ENCODE peak calls at places on chromosomes 6 and 20, in ten cellular contexts. W is ovary, K is neuronal stem cell, B is foreskin keratinocyte, C is sigmoid colon, Z is uterus, U is A549, X is OCI-LY7, A is lower lobe of right lung, D is dorsolateral prefrontal cortex. J is an unnamed sample.

GRCh38 chr20:53077373-53078205 is 105.4 kb downstream of the TSHZ2 start:
- DNase-seq in W (no peak), K (no peak), B (peak), C (no peak), Z (peak), U (no peak), X (no peak), A (no peak), D (no peak), J (no peak)

GRCh38 chr6:16766836-16767745 is 5.8 kb upstream of the ATXN1 start:
- DNase-seq in W (no peak), K (no peak), B (no peak), C (no peak), Z (no peak), U (no peak), X (no peak), A (no peak), D (no peak), J (no peak)

GRCh38 chr6:76703786-76704185 is 631.3 kb upstream of the IMPG1 start:
- DNase-seq in W (no peak), K (no peak), B (peak), C (no peak), Z (no peak), U (no peak), X (no peak), A (no peak), D (no peak), J (no peak)

GRCh38 chr20:51958636-51959542 is 156.6 kb upstream of the SALL4 start:
- DNase-seq in W (no peak), K (no peak), B (no peak), C (no peak), Z (no peak), U (no peak), X (no peak), A (no peak), D (no peak), J (no peak)

GRCh38 chr20:43583982-43584432 is 6.7 kb upstream of the IFT52 start:
- DNase-seq in W (peak), K (no peak), B (peak), C (no peak), Z (peak), U (no peak), X (no peak), A (peak), D (peak), J (no peak)

GRCh38 chr20:19210426-19211155 is 1.9 kb upstream of the SLC24A3 start:
- DNase-seq in W (no peak), K (no peak), B (no peak), C (peak), Z (peak), U (no peak), X (no peak), A (no peak), D (no peak), J (no peak)

GRCh38 chr6:138162104-138162946 is 586 bp downstream of the ARFGEF3 start:
- DNase-seq in W (no peak), K (no peak), B (no peak), C (no peak), Z (no peak), U (peak), X (no peak), A (peak), D (peak), J (no peak)

GRCh38 chr6:137519629-137520176 is 25.5 kb upstream of the OLIG3 start:
- DNase-seq in W (no peak), K (no peak), B (no peak), C (no peak), Z (no peak), U (no peak), X (no peak), A (no peak), D (no peak), J (no peak)

GRCh38 chr6:70277480-70277879 is 25.4 kb downstream of the COL9A1 start:
- DNase-seq in W (no peak), K (no peak), B (no peak), C (no peak), Z (no peak), U (no peak), X (no peak), A (no peak), D (no peak), J (no peak)

GRCh38 chr6:154343473-154344308 is 12.9 kb downstream of the IPCEF1 start:
- DNase-seq in W (peak), K (no peak), B (peak), C (no peak), Z (no peak), U (peak), X (no peak), A (peak), D (no peak), J (no peak)

GRCh38 chr6:43743682-43744381 is 26.2 kb upstream of the VEGFA start:
- DNase-seq in W (no peak), K (no peak), B (no peak), C (peak), Z (no peak), U (no peak), X (no peak), A (no peak), D (no peak), J (no peak)

GRCh38 chr6:133956413-133957049 is 3.5 kb downstream of the TBPL1 start:
- DNase-seq in W (no peak), K (no peak), B (no peak), C (no peak), Z (no peak), U (no peak), X (no peak), A (no peak), D (no peak), J (no peak)

GRCh38 chr6:139927236-139927635 is 552.8 kb upstream of the CITED2 start:
- DNase-seq in W (no peak), K (no peak), B (no peak), C (no peak), Z (no peak), U (peak), X (no peak), A (no peak), D (no peak), J (no peak)

GRCh38 chr20:46955601-46956556 is 61.2 kb downstream of the EYA2 start:
- DNase-seq in W (no peak), K (no peak), B (no peak), C (no peak), Z (no peak), U (no peak), X (no peak), A (no peak), D (no peak), J (no peak)

GRCh38 chr6:1131285-1132079 is 180.4 kb upstream of the FOXQ1 start:
- DNase-seq in W (no peak), K (no peak), B (peak), C (no peak), Z (no peak), U (no peak), X (no peak), A (no peak), D (no peak), J (no peak)

GRCh38 chr6:167282165-167282564 is 8.9 kb upstream of the UNC93A start:
- DNase-seq in W (no peak), K (no peak), B (no peak), C (no peak), Z (no peak), U (no peak), X (no peak), A (no peak), D (no peak), J (no peak)

GRCh38 chr6:55953384-55953783 is 78.0 kb upstream of the BMP5 start:
- DNase-seq in W (no peak), K (no peak), B (no peak), C (no peak), Z (no peak), U (peak), X (no peak), A (no peak), D (no peak), J (no peak)

GRCh38 chr6:44254957-44255808 is 2.1 kb downstream of the SLC35B2 start:
- DNase-seq in W (peak), K (no peak), B (no peak), C (no peak), Z (no peak), U (peak), X (no peak), A (no peak), D (no peak), J (no peak)

GRCh38 chr6:1310628-1311399 is 1.1 kb upstream of the FOXQ1 start:
- DNase-seq in W (no peak), K (no peak), B (no peak), C (no peak), Z (no peak), U (peak), X (no peak), A (peak), D (no peak), J (no peak)

GRCh38 chr20:63380346-63380870 is 19.3 kb upstream of the CHRNA4 start:
- DNase-seq in W (no peak), K (no peak), B (no peak), C (no peak), Z (no peak), U (no peak), X (no peak), A (no peak), D (no peak), J (no peak)

GRCh38 chr6:45837541-45838200 is 178.0 kb downstream of the CLIC5 start:
- DNase-seq in W (no peak), K (no peak), B (no peak), C (no peak), Z (no peak), U (no peak), X (no peak), A (no peak), D (no peak), J (no peak)

GRCh38 chr20:49517509-49518100 is 35.1 kb upstream of the KCNB1 start:
- DNase-seq in W (no peak), K (no peak), B (no peak), C (peak), Z (no peak), U (no peak), X (no peak), A (no peak), D (no peak), J (no peak)

GRCh38 chr6:77450924-77451323 is 12.4 kb downstream of the HTR1B start:
- DNase-seq in W (no peak), K (no peak), B (no peak), C (no peak), Z (no peak), U (no peak), X (no peak), A (no peak), D (no peak), J (no peak)

GRCh38 chr20:37506166-37506725 is 14.8 kb upstream of the NNAT start:
- DNase-seq in W (no peak), K (no peak), B (no peak), C (peak), Z (no peak), U (no peak), X (no peak), A (no peak), D (no peak), J (no peak)

GRCh38 chr6:98039876-98040605 is 757.0 kb upstream of the MMS22L start:
- DNase-seq in W (no peak), K (no peak), B (no peak), C (no peak), Z (no peak), U (no peak), X (no peak), A (no peak), D (no peak), J (no peak)

GRCh38 chr6:118755941-118756646 is 104.7 kb upstream of the CEP85L start:
- DNase-seq in W (no peak), K (no peak), B (no peak), C (no peak), Z (no peak), U (no peak), X (no peak), A (no peak), D (no peak), J (no peak)

GRCh38 chr6:21918081-21918480 is 324.5 kb downstream of the SOX4 start:
- DNase-seq in W (no peak), K (no peak), B (peak), C (no peak), Z (no peak), U (no peak), X (no peak), A (no peak), D (no peak), J (no peak)

GRCh38 chr6:21911208-21911607 is 317.7 kb downstream of the SOX4 start:
- DNase-seq in W (no peak), K (no peak), B (no peak), C (no peak), Z (no peak), U (no peak), X (no peak), A (no peak), D (no peak), J (no peak)

GRCh38 chr6:21914121-21914973 is 320.8 kb downstream of the SOX4 start:
- DNase-seq in W (no peak), K (no peak), B (peak), C (no peak), Z (peak), U (no peak), X (no peak), A (peak), D (no peak), J (no peak)

GRCh38 chr6:21918666-21919065 is 325.1 kb downstream of the SOX4 start:
- DNase-seq in W (no peak), K (no peak), B (no peak), C (no peak), Z (no peak), U (no peak), X (no peak), A (no peak), D (no peak), J (no peak)

DNA sequence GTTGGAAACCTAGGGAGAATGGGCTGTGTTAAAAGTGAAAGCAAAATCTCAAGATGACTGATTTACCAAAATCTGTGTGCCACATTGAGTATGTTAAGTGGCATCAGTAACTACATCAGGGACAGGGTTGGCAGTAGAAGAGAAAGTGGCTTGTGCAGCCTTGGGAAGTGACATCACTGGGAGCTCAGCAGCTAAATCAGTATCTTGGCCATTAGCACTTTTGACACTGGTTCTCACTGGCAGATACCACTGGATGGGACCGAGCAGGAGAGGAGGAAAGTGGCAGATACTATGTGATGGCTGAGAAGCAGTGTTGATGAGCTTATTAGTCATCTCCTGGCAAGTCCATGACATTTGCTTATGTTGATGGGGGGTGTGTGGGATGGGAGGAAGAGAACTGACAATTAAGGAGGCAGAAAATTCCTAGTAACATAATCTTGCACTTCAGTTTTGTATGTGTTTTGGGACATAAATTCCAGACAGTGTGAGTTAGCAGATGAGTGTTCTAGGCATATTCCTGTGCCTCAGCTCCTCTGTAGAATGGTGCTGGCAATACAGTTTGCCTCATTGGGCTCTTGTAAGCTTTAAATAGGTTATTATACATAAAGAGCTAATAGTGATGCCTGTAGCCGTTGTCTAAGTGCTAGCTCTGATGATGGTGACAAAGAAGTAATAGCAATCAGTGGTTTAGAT is 322.3 kb downstream of the SOX4 start:
- DNase-seq in W (no peak), K (no peak), B (no peak), C (no peak), Z (no peak), U (peak), X (no peak), A (no peak), D (no peak), J (no peak)
- H3K27ac ChIP-seq in W (no peak), K (no peak), B (no peak), C (no peak), Z (peak), U (peak), X (no peak), A (no peak), D (no peak), J (no peak)

GRCh38 chr6:11852061-11852619 is 73.5 kb upstream of the ADTRP start:
- DNase-seq in W (no peak), K (peak), B (no peak), C (no peak), Z (no peak), U (no peak), X (no peak), A (no peak), D (no peak), J (no peak)
- H3K27ac ChIP-seq in W (no peak), K (no peak), B (no peak), C (no peak), Z (no peak), U (no peak), X (no peak), A (no peak), D (no peak), J (no peak)

DNA sequence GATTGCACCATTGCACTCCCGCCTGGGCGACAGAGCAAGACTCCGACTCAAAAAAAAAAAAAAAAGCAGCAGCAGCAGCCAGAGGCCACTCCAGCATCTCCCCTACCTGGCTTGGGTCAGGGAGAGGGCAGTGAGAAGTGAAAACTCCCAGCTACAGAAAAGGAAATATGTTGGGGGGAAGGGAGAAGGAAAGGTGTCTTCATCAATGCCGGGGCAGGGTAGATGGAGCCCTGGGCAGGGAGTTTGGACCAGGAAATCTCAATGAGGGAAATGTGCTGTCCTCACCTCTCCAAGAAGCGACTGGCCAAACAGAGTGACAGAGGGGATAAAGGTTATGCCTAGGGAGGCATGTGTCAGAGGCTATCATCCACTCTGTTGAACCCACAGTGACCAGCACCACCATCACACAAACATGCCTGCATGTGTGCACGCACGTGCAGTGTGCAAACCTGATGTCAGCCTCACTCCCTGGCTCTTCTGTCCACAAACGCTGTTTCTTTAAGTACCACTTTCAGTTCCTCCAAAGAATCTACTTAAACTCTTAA is 887 bp upstream of the AIF1 start:
- DNase-seq in W (no peak), K (no peak), B (no peak), C (no peak), Z (no peak), U (no peak), X (no peak), A (peak), D (no peak), J (no peak)
- H3K27ac ChIP-seq in W (no peak), K (no peak), B (no peak), C (no peak), Z (no peak), U (no peak), X (peak), A (peak), D (no peak), J (no peak)

GRCh38 chr20:31633339-31633914 is 4.3 kb upstream of the COX4I2 start:
- DNase-seq in W (no peak), K (no peak), B (no peak), C (no peak), Z (no peak), U (no peak), X (no peak), A (peak), D (no peak), J (no peak)
- H3K27ac ChIP-seq in W (no peak), K (no peak), B (no peak), C (no peak), Z (no peak), U (no peak), X (no peak), A (no peak), D (no peak), J (no peak)

GRCh38 chr6:41914343-41914742 is 6.6 kb downstream of the MED20 start:
- DNase-seq in W (no peak), K (no peak), B (no peak), C (no peak), Z (no peak), U (no peak), X (no peak), A (no peak), D (no peak), J (no peak)
- H3K27ac ChIP-seq in W (no peak), K (no peak), B (no peak), C (no peak), Z (no peak), U (no peak), X (no peak), A (no peak), D (no peak), J (no peak)

GRCh38 chr20:41175727-41176330 is 38.5 kb downstream of the PLCG1 start:
- DNase-seq in W (no peak), K (no peak), B (no peak), C (no peak), Z (no peak), U (no peak), X (no peak), A (no peak), D (no peak), J (no peak)
- H3K27ac ChIP-seq in W (no peak), K (no peak), B (no peak), C (peak), Z (peak), U (no peak), X (no peak), A (peak), D (peak), J (no peak)

GRCh38 chr6:28867078-28867414 is 56.7 kb downstream of the TRIM27 start:
- DNase-seq in W (no peak), K (no peak), B (no peak), C (no peak), Z (no peak), U (no peak), X (no peak), A (no peak), D (no peak), J (no peak)
- H3K27ac ChIP-seq in W (peak), K (peak), B (no peak), C (peak), Z (peak), U (peak), X (peak), A (peak), D (peak), J (peak)

GRCh38 chr6:33073431-33073871 is at the start of gene HLA-DPA1:
- DNase-seq in W (no peak), K (no peak), B (no peak), C (no peak), Z (no peak), U (peak), X (peak), A (peak), D (no peak), J (peak)
- H3K27ac ChIP-seq in W (no peak), K (no peak), B (no peak), C (no peak), Z (peak), U (no peak), X (peak), A (peak), D (peak), J (peak)

GRCh38 chr6:112150363-112150762 is 63.0 kb downstream of the FAM229B start:
- DNase-seq in W (no peak), K (no peak), B (no peak), C (peak), Z (peak), U (peak), X (no peak), A (no peak), D (no peak), J (no peak)

GRCh38 chr6:112148103-112148502 is 60.7 kb downstream of the FAM229B start:
- DNase-seq in W (no peak), K (no peak), B (no peak), C (no peak), Z (no peak), U (no peak), X (no peak), A (no peak), D (no peak), J (no peak)

GRCh38 chr6:112149719-112150263 is 62.4 kb downstream of the FAM229B start:
- DNase-seq in W (no peak), K (no peak), B (no peak), C (no peak), Z (peak), U (no peak), X (no peak), A (no peak), D (no peak), J (no peak)

GRCh38 chr6:112145080-112145573 is 57.7 kb downstream of the FAM229B start:
- DNase-seq in W (no peak), K (no peak), B (no peak), C (no peak), Z (no peak), U (no peak), X (no peak), A (no peak), D (no peak), J (no peak)

GRCh38 chr6:112149236-112149635 is 61.8 kb downstream of the FAM229B start:
- DNase-seq in W (no peak), K (no peak), B (no peak), C (no peak), Z (no peak), U (no peak), X (no peak), A (no peak), D (no peak), J (no peak)
- H3K27ac ChIP-seq in W (no peak), K (no peak), B (no peak), C (peak), Z (peak), U (no peak), X (no peak), A (peak), D (no peak), J (no peak)

DNA sequence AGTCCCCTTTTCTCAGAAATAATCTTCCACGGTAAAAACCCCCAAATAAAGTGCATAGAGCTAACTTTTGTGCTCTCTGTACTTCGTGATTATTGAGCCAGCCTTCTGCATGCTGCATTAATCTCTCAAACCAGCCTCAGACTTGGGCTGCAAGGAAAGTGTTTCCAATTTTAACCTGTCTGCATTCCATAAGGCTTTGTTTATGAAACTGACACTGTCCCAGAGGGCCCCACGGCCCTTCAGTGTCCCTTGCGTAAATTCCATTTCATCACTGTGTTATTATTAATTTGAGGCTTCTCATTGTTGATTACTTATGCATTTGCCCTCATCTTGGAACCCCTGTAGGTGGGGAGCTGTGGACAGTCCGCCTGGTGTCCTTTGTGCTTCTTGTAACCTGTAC is 15.6 kb upstream of the SNRPB2 start:
- DNase-seq in W (no peak), K (no peak), B (no peak), C (no peak), Z (no peak), U (no peak), X (no peak), A (no peak), D (no peak), J (no peak)
- H3K27ac ChIP-seq in W (no peak), K (no peak), B (no peak), C (no peak), Z (no peak), U (no peak), X (no peak), A (no peak), D (peak), J (no peak)

J was measured in CD4-positive, alpha-beta memory T cell.